ENCODE peak calls at places on chromosomes 4 and X, in ten cellular contexts. L is suprapubic skin, T is stomach, U is HCT116, C is upper lobe of left lung, V is K562, J is esophagus muscularis mucosa, G is HepG2, S is transverse colon, E is spleen. Z is an unnamed sample.

GRCh38 chr4:125440814-125441213 is 126.1 kb downstream of the FAT4 start:
- DNase-seq in L (no peak), T (no peak), U (no peak), C (no peak), V (no peak), J (no peak), G (no peak), S (no peak), E (no peak), Z (no peak)

GRCh38 chrX:151688695-151689094 is 6.6 kb upstream of the PRRG3 start:
- DNase-seq in L (no peak), T (no peak), U (no peak), C (no peak), V (no peak), J (no peak), G (no peak), S (no peak), E (no peak), Z (no peak)

GRCh38 chrX:79153348-79153747 is 8.9 kb downstream of the GPR174 start:
- DNase-seq in L (no peak), T (no peak), U (no peak), C (no peak), V (no peak), J (no peak), G (no peak), S (no peak), E (no peak), Z (no peak)

GRCh38 chrX:119228506-119229290 is 7.4 kb upstream of the PGRMC1 start:
- DNase-seq in L (no peak), T (no peak), U (no peak), C (no peak), V (no peak), J (no peak), G (no peak), S (no peak), E (no peak), Z (no peak)

GRCh38 chr4:82201805-82202636 is 171.8 kb downstream of the HNRNPD start:
- DNase-seq in L (no peak), T (peak), U (peak), C (peak), V (peak), J (no peak), G (peak), S (peak), E (no peak), Z (no peak)

GRCh38 chr4:106287353-106287969 is 28.5 kb downstream of the TBCK start:
- DNase-seq in L (no peak), T (no peak), U (no peak), C (no peak), V (no peak), J (no peak), G (peak), S (no peak), E (no peak), Z (no peak)

GRCh38 chrX:15719324-15719968 is 18.6 kb upstream of the CA5B start:
- DNase-seq in L (no peak), T (no peak), U (no peak), C (no peak), V (no peak), J (no peak), G (no peak), S (no peak), E (no peak), Z (no peak)

GRCh38 chrX:49053223-49054072 is 5.4 kb upstream of the CCDC120 start:
- DNase-seq in L (no peak), T (peak), U (no peak), C (peak), V (peak), J (no peak), G (peak), S (peak), E (peak), Z (no peak)

GRCh38 chrX:115679460-115679859 is 118.5 kb downstream of the PLS3 start:
- DNase-seq in L (no peak), T (no peak), U (peak), C (no peak), V (peak), J (no peak), G (peak), S (no peak), E (no peak), Z (no peak)

GRCh38 chrX:13266641-13267420 is 53.0 kb downstream of the ATXN3L start:
- DNase-seq in L (no peak), T (no peak), U (no peak), C (no peak), V (no peak), J (no peak), G (no peak), S (no peak), E (no peak), Z (no peak)

GRCh38 chrX:40109288-40110008 is 11.7 kb upstream of the BCOR start:
- DNase-seq in L (no peak), T (peak), U (no peak), C (no peak), V (peak), J (no peak), G (peak), S (peak), E (peak), Z (no peak)

GRCh38 chr4:121554377-121554776 is 142.4 kb downstream of the ANXA5 start:
- DNase-seq in L (no peak), T (no peak), U (no peak), C (no peak), V (no peak), J (no peak), G (no peak), S (no peak), E (no peak), Z (no peak)

GRCh38 chr4:151420408-151420807 is 11.4 kb downstream of the FHIP1A start:
- DNase-seq in L (no peak), T (no peak), U (no peak), C (no peak), V (no peak), J (no peak), G (no peak), S (no peak), E (no peak), Z (no peak)
- TF ChIP-seq CTCF in L (no peak), T (no peak), U (no peak), C (no peak), V (no peak), J (no peak), G (no peak), S (no peak), E (no peak), Z (no peak)

GRCh38 chr4:4289055-4289454 is 899 bp downstream of the LYAR start:
- DNase-seq in L (peak), T (no peak), U (no peak), C (no peak), V (no peak), J (no peak), G (no peak), S (no peak), E (no peak), Z (no peak)

GRCh38 chr4:4293279-4293678 is 3.2 kb downstream of the ZBTB49 start:
- DNase-seq in L (peak), T (no peak), U (no peak), C (no peak), V (no peak), J (no peak), G (no peak), S (no peak), E (no peak), Z (no peak)

GRCh38 chr4:4288098-4288497 is 1.9 kb downstream of the LYAR start:
- DNase-seq in L (no peak), T (no peak), U (no peak), C (no peak), V (no peak), J (no peak), G (no peak), S (no peak), E (no peak), Z (no peak)

GRCh38 chr4:4289575-4289929 is 402 bp downstream of the LYAR start:
- DNase-seq in L (no peak), T (no peak), U (no peak), C (no peak), V (no peak), J (no peak), G (no peak), S (peak), E (no peak), Z (no peak)

GRCh38 chr4:4289930-4290850 is at the start of the genes LYAR and ZBTB49:
- DNase-seq in L (peak), T (peak), U (peak), C (peak), V (peak), J (peak), G (peak), S (peak), E (peak), Z (peak)
- TF ChIP-seq POLR2A in L (no peak), T (no peak), U (peak), C (no peak), V (peak), J (peak), G (peak), S (peak), E (peak), Z (no peak)

GRCh38 chr4:147547314-147548056 is 66.6 kb downstream of the EDNRA start:
- DNase-seq in L (no peak), T (no peak), U (no peak), C (no peak), V (no peak), J (no peak), G (peak), S (no peak), E (no peak), Z (no peak)

GRCh38 chr4:147543039-147543438 is 62.1 kb downstream of the EDNRA start:
- DNase-seq in L (no peak), T (no peak), U (no peak), C (no peak), V (no peak), J (no peak), G (no peak), S (no peak), E (no peak), Z (no peak)

GRCh38 chr4:147546341-147546740 is 65.4 kb downstream of the EDNRA start:
- DNase-seq in L (no peak), T (no peak), U (no peak), C (no peak), V (no peak), J (no peak), G (no peak), S (no peak), E (no peak), Z (no peak)

GRCh38 chr4:147539959-147540358 is 59.1 kb downstream of the EDNRA start:
- DNase-seq in L (no peak), T (no peak), U (no peak), C (no peak), V (no peak), J (no peak), G (no peak), S (no peak), E (no peak), Z (no peak)

DNA sequence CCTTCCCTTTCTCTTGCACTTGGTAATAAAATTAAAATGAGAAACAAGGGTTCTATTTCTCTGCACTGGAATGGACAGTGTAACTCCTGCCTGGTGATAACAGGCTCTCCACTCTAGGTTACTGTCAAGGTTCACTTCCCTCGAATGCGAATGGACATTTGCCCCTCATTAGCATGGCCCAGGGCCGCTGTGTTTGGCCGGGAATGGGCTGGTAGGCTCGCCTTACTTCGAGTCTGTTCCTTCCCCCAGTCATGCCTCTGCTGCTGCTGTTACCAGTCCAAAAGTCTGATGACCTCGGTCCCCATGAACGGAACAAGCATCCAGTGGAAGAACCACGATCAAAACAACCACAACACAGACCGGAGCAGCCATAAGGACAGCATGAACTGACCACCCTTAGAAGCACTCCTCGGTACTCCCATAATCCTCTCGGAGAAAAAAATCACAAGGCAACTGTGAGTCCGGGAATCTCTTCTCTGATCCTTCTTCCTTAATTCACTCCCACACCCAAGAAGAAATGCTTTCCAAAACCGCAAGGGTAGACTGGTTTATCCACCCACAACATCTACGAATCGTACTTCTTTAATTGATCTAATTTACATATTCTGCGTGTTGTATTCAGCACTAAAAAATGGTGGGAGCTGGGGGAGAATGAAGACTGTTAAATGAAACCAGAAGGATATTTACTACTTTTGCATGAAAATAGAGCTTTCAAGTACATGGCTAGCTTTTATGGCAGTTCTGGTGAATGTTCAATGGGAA is 61.5 kb downstream of the EDNRA start:
- DNase-seq in L (no peak), T (no peak), U (no peak), C (no peak), V (no peak), J (no peak), G (no peak), S (no peak), E (no peak), Z (no peak)
- TF ChIP-seq POLR2AphosphoS5 in L (no peak), T (no peak), U (no peak), C (no peak), V (no peak), J (no peak), G (no peak), S (no peak), E (no peak), Z (no peak)

GRCh38 chr4:9968472-9968871 is 52.8 kb downstream of the SLC2A9 start:
- DNase-seq in L (no peak), T (no peak), U (no peak), C (no peak), V (no peak), J (no peak), G (no peak), S (no peak), E (no peak), Z (no peak)
- TF ChIP-seq CTCF in L (no peak), T (no peak), U (no peak), C (no peak), V (no peak), J (no peak), G (no peak), S (no peak), E (no peak), Z (no peak)

GRCh38 chr4:25970691-25971427 is 56.8 kb downstream of the SMIM20 start:
- DNase-seq in L (no peak), T (no peak), U (no peak), C (no peak), V (no peak), J (no peak), G (peak), S (peak), E (no peak), Z (no peak)
- TF ChIP-seq POLR2A in L (no peak), T (no peak), U (no peak), C (no peak), V (no peak), J (no peak), G (no peak), S (no peak), E (no peak), Z (no peak)

DNA sequence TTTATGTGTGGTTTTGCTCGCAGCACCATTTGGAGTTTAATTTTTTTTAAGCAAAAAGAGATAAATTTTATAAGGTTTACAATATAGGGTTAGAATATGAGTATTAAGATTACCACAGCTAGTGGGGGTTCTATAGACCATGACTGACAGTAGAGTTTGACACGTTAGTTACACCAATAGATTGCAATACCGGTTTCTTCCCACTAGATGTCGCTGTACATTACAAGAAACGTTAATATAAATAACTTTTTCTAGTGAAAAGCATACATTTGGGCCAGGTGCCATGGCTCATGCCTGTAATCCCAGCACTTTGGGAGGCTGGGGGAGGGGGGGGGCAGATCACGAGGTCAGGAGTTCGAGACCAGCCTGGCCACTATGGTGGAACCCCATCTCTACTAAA is 433.6 kb downstream of the MAGEB5 start:
- DNase-seq in L (no peak), T (no peak), U (peak), C (no peak), V (peak), J (no peak), G (peak), S (no peak), E (no peak), Z (no peak)
- TF ChIP-seq POLR2AphosphoS5 in L (no peak), T (no peak), U (no peak), C (no peak), V (no peak), J (no peak), G (no peak), S (no peak), E (no peak), Z (no peak)

GRCh38 chr4:112968456-112969159 is 80.8 kb upstream of the ANK2 start:
- DNase-seq in L (no peak), T (no peak), U (no peak), C (no peak), V (no peak), J (no peak), G (no peak), S (no peak), E (no peak), Z (no peak)
- TF ChIP-seq CTCF in L (no peak), T (no peak), U (no peak), C (no peak), V (no peak), J (no peak), G (no peak), S (no peak), E (no peak), Z (no peak)

GRCh38 chr4:76308548-76308947 is 2.0 kb downstream of the STBD1 start:
- DNase-seq in L (no peak), T (peak), U (no peak), C (peak), V (peak), J (no peak), G (peak), S (no peak), E (no peak), Z (no peak)
- TF ChIP-seq POLR2A in L (no peak), T (no peak), U (no peak), C (no peak), V (no peak), J (no peak), G (no peak), S (no peak), E (no peak), Z (no peak)

GRCh38 chr4:151052785-151053184 is 37.7 kb upstream of the LRBA start:
- DNase-seq in L (no peak), T (no peak), U (no peak), C (no peak), V (no peak), J (no peak), G (no peak), S (no peak), E (no peak), Z (no peak)

GRCh38 chr4:151048913-151049312 is 33.8 kb upstream of the LRBA start:
- DNase-seq in L (no peak), T (no peak), U (no peak), C (no peak), V (no peak), J (no peak), G (no peak), S (no peak), E (no peak), Z (no peak)

GRCh38 chr4:151046609-151047008 is 31.5 kb upstream of the LRBA start:
- DNase-seq in L (no peak), T (no peak), U (no peak), C (no peak), V (no peak), J (no peak), G (no peak), S (no peak), E (no peak), Z (no peak)

GRCh38 chr4:151045907-151046306 is 30.8 kb upstream of the LRBA start:
- DNase-seq in L (no peak), T (no peak), U (peak), C (no peak), V (peak), J (no peak), G (peak), S (no peak), E (no peak), Z (no peak)

DNA sequence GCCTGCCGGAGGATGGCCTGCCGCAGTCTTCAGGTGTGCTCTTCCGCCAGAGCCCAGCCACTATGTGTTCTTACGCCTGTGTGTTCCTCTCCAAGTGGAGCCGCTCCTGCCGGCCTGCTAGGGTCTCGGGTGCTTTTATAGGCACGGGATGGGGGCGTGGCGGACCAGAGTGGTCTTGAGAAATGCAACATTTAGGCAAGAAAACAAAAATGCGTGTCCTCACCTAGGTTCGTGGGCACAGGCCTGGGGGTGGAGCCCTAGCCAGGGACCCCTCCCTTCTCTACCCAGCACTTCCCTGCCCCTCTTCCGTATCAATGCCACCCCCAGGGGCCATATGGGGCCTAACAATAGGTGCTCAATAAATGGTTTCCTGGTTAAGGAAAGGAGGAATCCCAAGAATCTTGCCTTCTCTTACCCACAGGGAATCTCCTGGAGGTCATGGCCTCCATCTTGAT is 34.4 kb upstream of the LRBA start:
- DNase-seq in L (no peak), T (no peak), U (no peak), C (no peak), V (no peak), J (no peak), G (no peak), S (no peak), E (no peak), Z (no peak)
- TF ChIP-seq POLR2AphosphoS5 in L (no peak), T (no peak), U (no peak), C (no peak), V (no peak), J (no peak), G (no peak), S (no peak), E (no peak), Z (no peak)

GRCh38 chr4:76637704-76638361 is 202.8 kb downstream of the SHROOM3 start:
- DNase-seq in L (no peak), T (no peak), U (peak), C (no peak), V (no peak), J (no peak), G (no peak), S (no peak), E (no peak), Z (no peak)

GRCh38 chr4:76639292-76639691 is 204.3 kb downstream of the SHROOM3 start:
- DNase-seq in L (no peak), T (no peak), U (no peak), C (peak), V (no peak), J (no peak), G (no peak), S (no peak), E (no peak), Z (no peak)

GRCh38 chr4:76641351-76641750 is 206.3 kb downstream of the SHROOM3 start:
- DNase-seq in L (no peak), T (peak), U (no peak), C (no peak), V (no peak), J (no peak), G (no peak), S (no peak), E (no peak), Z (no peak)

GRCh38 chr4:76641758-76642157 is 206.7 kb downstream of the SHROOM3 start:
- DNase-seq in L (no peak), T (no peak), U (no peak), C (no peak), V (no peak), J (no peak), G (no peak), S (no peak), E (no peak), Z (no peak)

DNA sequence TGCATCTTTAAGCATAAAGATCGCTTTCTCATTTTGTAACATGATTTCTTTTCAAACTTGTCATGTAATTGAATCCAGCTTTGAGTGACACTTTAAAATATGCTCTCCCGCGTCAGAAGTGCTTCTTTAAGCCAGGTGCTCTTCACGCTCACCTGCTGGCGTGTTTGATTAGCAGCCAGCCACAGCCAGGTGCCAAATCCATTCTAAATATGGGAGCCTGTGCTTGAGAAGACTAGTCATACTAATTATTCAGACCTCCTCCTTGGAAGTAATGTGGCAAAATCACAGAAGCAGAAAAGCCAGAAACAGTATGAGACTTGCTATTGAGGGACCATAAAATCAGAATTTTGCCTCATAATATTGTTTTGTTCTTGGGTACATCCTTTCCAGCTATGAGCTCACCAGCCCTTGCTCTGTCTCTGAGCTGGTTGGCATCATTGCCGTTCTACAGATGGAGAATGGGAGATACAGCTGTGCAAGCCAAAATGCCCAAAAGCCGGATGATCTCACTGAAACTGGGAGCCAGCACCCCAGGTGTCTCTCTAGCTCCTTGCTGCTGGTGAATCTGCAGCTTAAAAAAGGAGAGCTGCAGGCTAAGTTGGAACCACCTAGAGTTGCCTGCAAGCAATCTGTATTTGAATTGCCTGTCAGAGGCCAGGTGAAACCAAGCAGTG is 205.4 kb downstream of the SHROOM3 start:
- DNase-seq in L (no peak), T (peak), U (no peak), C (peak), V (no peak), J (no peak), G (no peak), S (no peak), E (no peak), Z (peak)
- TF ChIP-seq CTCF in L (no peak), T (no peak), U (no peak), C (no peak), V (no peak), J (no peak), G (no peak), S (no peak), E (no peak), Z (no peak)

Z was measured in breast epithelium.